ENCODE peak calls at places on chromosomes 11 and 22, in ten cellular contexts. U, E, B, G, Z, T, F, J, M and H are unnamed samples.

GRCh38 chr22:35160268-35160667 is 94.3 kb downstream of the ISX start:
- DNase-seq in U (no peak), E (no peak), B (no peak), G (no peak), Z (no peak), T (no peak), F (no peak), J (no peak), M (no peak), H (no peak)

GRCh38 chr11:10351768-10352641 is 47.1 kb downstream of the ADM start:
- DNase-seq in U (no peak), E (no peak), B (no peak), G (no peak), Z (no peak), T (peak), F (no peak), J (no peak), M (peak), H (peak)

GRCh38 chr11:9362393-9362863 is 22.0 kb upstream of the IPO7 start:
- DNase-seq in U (no peak), E (no peak), B (no peak), G (no peak), Z (no peak), T (no peak), F (no peak), J (no peak), M (no peak), H (no peak)

GRCh38 chr11:11202885-11203284 is 150.2 kb downstream of the CSNK2A3 start:
- DNase-seq in U (no peak), E (no peak), B (no peak), G (no peak), Z (no peak), T (no peak), F (no peak), J (no peak), M (no peak), H (no peak)

GRCh38 chr11:62974848-62975522 is 9.8 kb downstream of the SLC22A6 start:
- DNase-seq in U (no peak), E (peak), B (peak), G (peak), Z (no peak), T (no peak), F (no peak), J (no peak), M (no peak), H (no peak)

GRCh38 chr11:102120006-102120405 is 9.8 kb downstream of the YAP1 start:
- DNase-seq in U (no peak), E (no peak), B (no peak), G (no peak), Z (no peak), T (no peak), F (no peak), J (no peak), M (no peak), H (no peak)

GRCh38 chr11:61539009-61539408 is 30.5 kb downstream of the LRRC10B start:
- DNase-seq in U (no peak), E (no peak), B (no peak), G (no peak), Z (no peak), T (no peak), F (no peak), J (no peak), M (no peak), H (no peak)

GRCh38 chr11:6563121-6563619 is 40.2 kb downstream of the RRP8 start:
- DNase-seq in U (no peak), E (no peak), B (no peak), G (no peak), Z (no peak), T (no peak), F (no peak), J (no peak), M (no peak), H (no peak)

GRCh38 chr22:30474683-30475424 is 3.0 kb upstream of the SEC14L3 start:
- DNase-seq in U (no peak), E (no peak), B (no peak), G (no peak), Z (no peak), T (no peak), F (no peak), J (no peak), M (no peak), H (no peak)

GRCh38 chr11:36449566-36450390 is 60.3 kb downstream of the TRAF6 start:
- DNase-seq in U (no peak), E (no peak), B (no peak), G (no peak), Z (no peak), T (no peak), F (no peak), J (no peak), M (no peak), H (no peak)

GRCh38 chr11:69342588-69343330 is 48.8 kb downstream of the MYEOV start:
- DNase-seq in U (no peak), E (no peak), B (peak), G (no peak), Z (peak), T (peak), F (no peak), J (no peak), M (no peak), H (no peak)

GRCh38 chr11:19345848-19346681 is 105.3 kb upstream of the E2F8 start:
- DNase-seq in U (no peak), E (no peak), B (no peak), G (no peak), Z (no peak), T (no peak), F (peak), J (no peak), M (no peak), H (no peak)

GRCh38 chr11:72111803-72112540 is 523 bp downstream of the ANAPC15 start:
- DNase-seq in U (peak), E (peak), B (peak), G (peak), Z (no peak), T (peak), F (peak), J (peak), M (peak), H (peak)

GRCh38 chr22:38213319-38214247 is 11.8 kb downstream of the MAFF start:
- DNase-seq in U (no peak), E (no peak), B (no peak), G (no peak), Z (no peak), T (no peak), F (no peak), J (no peak), M (no peak), H (no peak)

GRCh38 chr11:91776660-91777059 is 448.0 kb upstream of the FAT3 start:
- DNase-seq in U (no peak), E (no peak), B (no peak), G (no peak), Z (no peak), T (no peak), F (no peak), J (no peak), M (no peak), H (no peak)

GRCh38 chr22:38412435-38413084 is 42.4 kb downstream of the KCNJ4 start:
- DNase-seq in U (peak), E (peak), B (peak), G (peak), Z (peak), T (peak), F (no peak), J (peak), M (no peak), H (no peak)

GRCh38 chr11:83063073-83063754 is 8.5 kb downstream of the RAB30 start:
- DNase-seq in U (no peak), E (no peak), B (peak), G (no peak), Z (no peak), T (no peak), F (peak), J (no peak), M (peak), H (no peak)

GRCh38 chr11:122242731-122243130 is 126.7 kb upstream of the BLID start:
- DNase-seq in U (no peak), E (no peak), B (no peak), G (no peak), Z (no peak), T (no peak), F (no peak), J (no peak), M (no peak), H (no peak)

GRCh38 chr11:126790550-126790981 is 210.0 kb downstream of the KIRREL3 start:
- DNase-seq in U (no peak), E (no peak), B (no peak), G (no peak), Z (no peak), T (no peak), F (peak), J (no peak), M (peak), H (peak)